ENCODE peak calls at places on chromosome 20, in six cellular contexts. I, P, N, S, K and B are unnamed samples. For H3K4me1 and H3K36me3, the result is how much of the 10 kb centered on the place peaks cover.

GRCh38 chr20:17281478-17281877 is 54.6 kb downstream of the PCSK2 start:
- DNase-seq in P (no peak), N (no peak), S (peak), I (peak), K (no peak), B (peak)

GRCh38 chr20:18588554-18589043 is 745 bp downstream of the DTD1 start:
- DNase-seq in I (no peak), P (no peak), S (no peak), K (no peak), N (no peak), B (no peak)

GRCh38 chr20:48350291-48350988 is 477.4 kb downstream of the PREX1 start:
- DNase-seq in N (no peak), S (no peak), I (no peak), P (no peak), K (no peak), B (peak)

GRCh38 chr20:46206025-46206424 is 87.9 kb downstream of the CD40 start:
- DNase-seq in I (peak), K (no peak), P (no peak), S (no peak), N (peak), B (no peak)

GRCh38 chr20:63873477-63873971 is 8.5 kb downstream of the TPD52L2 start:
- DNase-seq in K (peak), N (peak), S (peak), P (no peak), I (no peak), B (peak)

GRCh38 chr20:44861547-44862006 is 23.9 kb upstream of the YWHAB start:
- DNase-seq in K (no peak), N (peak), S (peak), I (no peak), P (no peak), B (no peak)

GRCh38 chr20:8721098-8721497 is 347.8 kb upstream of the PLCB4 start:
- DNase-seq in S (peak), I (peak), N (peak), K (no peak), P (no peak), B (peak)

GRCh38 chr20:60306516-60306915 is 348.3 kb downstream of the CDH26 start:
- DNase-seq in S (no peak), K (no peak), N (no peak), I (no peak), P (no peak), B (no peak)

GRCh38 chr20:63622096-63622495 is 4.8 kb downstream of the GMEB2 start:
- DNase-seq in P (no peak), S (no peak), N (no peak), K (no peak), I (no peak), B (no peak)

GRCh38 chr20:23625236-23625964 is 12.4 kb downstream of the CST3 start:
- DNase-seq in S (no peak), N (no peak), K (no peak), I (no peak), P (no peak), B (no peak)

GRCh38 chr20:16541226-16541625 is 32.0 kb downstream of the KIF16B start:
- DNase-seq in P (no peak), S (no peak), K (no peak), I (no peak), N (no peak), B (no peak)

GRCh38 chr20:31821427-31821826 is 2.3 kb downstream of the MYLK2 start:
- DNase-seq in P (no peak), N (no peak), I (no peak), K (no peak), S (no peak), B (no peak)

GRCh38 chr20:63896136-63896890 is 1.4 kb downstream of the DNAJC5 start:
- DNase-seq in P (no peak), I (peak), S (peak), N (peak), K (no peak), B (peak)

GRCh38 chr20:17721802-17722486 is 22.2 kb downstream of the BANF2 start:
- DNase-seq in S (no peak), P (no peak), I (peak), N (no peak), K (no peak), B (no peak)

GRCh38 chr20:63025534-63026331 is 19.0 kb upstream of the BHLHE23 start:
- DNase-seq in P (no peak), I (no peak), N (no peak), K (no peak), S (no peak), B (no peak)

GRCh38 chr20:19830351-19830750 is 72.3 kb downstream of the RIN2 start:
- DNase-seq in N (peak), P (no peak), I (peak), S (no peak), K (no peak), B (no peak)

GRCh38 chr20:25035924-25036323 is 22.0 kb downstream of the ACSS1 start:
- DNase-seq in P (no peak), I (no peak), N (no peak), K (no peak), S (no peak), B (peak)

GRCh38 chr20:48921883-48922867 is 664 bp downstream of the ARFGEF2 start:
- DNase-seq in P (no peak), N (peak), S (peak), I (peak), K (peak), B (no peak)

GRCh38 chr20:61350500-61351250 is 98.6 kb downstream of the CDH4 start:
- DNase-seq in I (no peak), K (no peak), P (no peak), S (no peak), N (no peak), B (no peak)

GRCh38 chr20:5095454-5095853 is 24.3 kb downstream of the PCNA start:
- DNase-seq in K (no peak), I (no peak), S (no peak), N (no peak), P (no peak), B (no peak)

GRCh38 chr20:19565721-19566120 is 192.3 kb upstream of the RIN2 start:
- DNase-seq in K (no peak), N (no peak), P (no peak), S (no peak), I (no peak), B (no peak)

GRCh38 chr20:5065489-5066383 is 54.0 kb downstream of the PCNA start:
- DNase-seq in I (no peak), S (peak), K (no peak), P (no peak), N (peak), B (no peak)

GRCh38 chr20:15544727-15545126 is 1028.5 kb downstream of the KIF16B start:
- DNase-seq in K (no peak), S (no peak), I (no peak), N (no peak), P (no peak), B (no peak)

GRCh38 chr20:2871555-2872303 is 1.6 kb upstream of the PTPRA start:
- DNase-seq in P (no peak), K (no peak), N (no peak), S (no peak), I (no peak), B (no peak)

GRCh38 chr20:32516985-32517873 is 67.9 kb downstream of the NOL4L start:
- DNase-seq in K (no peak), N (peak), S (no peak), I (no peak), P (no peak), B (no peak)

GRCh38 chr20:52209154-52209571 is 17.6 kb upstream of the ZFP64 start:
- DNase-seq in N (no peak), S (no peak), I (no peak), K (no peak), P (no peak), B (no peak)
- H3K4me3 ChIP-seq in N (no peak), S (no peak), I (no peak), K (no peak), P (no peak), B (no peak)

DNA sequence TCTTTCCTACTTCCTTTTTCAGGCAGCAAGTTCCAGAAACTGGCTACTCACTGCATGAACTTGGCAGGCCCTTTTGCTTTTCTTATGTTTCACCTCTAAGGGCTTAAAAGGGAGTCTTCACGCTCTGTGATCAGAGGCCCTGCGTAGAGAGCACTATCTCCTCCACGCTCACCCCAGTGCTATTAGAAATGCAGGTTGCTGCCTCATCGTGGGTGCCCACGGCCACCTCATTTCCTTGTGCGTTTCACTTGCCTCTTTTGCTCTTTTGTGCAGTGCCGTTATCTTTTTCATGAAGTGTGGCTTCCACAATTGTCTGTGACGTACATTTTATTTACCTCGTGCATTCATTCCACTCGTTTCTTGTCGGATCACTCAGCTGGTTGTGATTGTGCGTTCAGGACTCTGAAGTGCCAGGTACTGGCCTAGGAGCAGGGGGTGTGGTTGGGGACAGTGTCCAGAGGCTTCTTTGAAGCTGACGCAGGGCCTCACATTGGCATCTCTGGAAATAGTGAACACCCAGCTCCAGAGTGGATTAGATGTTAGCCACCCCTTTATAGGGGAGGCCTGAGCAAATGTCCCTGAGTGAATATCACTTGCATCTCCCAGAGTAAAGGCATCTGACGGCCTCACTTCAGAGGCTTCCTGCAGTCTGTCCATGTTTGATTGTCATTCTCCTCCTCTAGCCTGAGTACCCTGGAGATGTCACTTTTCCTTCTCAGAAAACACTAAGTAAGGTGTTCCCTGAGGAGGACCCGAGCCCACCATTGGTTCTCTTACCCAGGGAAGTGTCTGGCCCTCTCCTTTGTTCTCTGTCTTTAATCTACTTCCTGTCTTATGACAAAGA is 10.4 kb downstream of the STX16 start:
- DNase-seq in P (no peak), N (peak), K (peak), I (no peak), S (peak), B (peak)
- H3K4me1 ChIP-seq in P (half or more), N (under half), K (under half), I (under half), S (under half), B (half or more)

DNA sequence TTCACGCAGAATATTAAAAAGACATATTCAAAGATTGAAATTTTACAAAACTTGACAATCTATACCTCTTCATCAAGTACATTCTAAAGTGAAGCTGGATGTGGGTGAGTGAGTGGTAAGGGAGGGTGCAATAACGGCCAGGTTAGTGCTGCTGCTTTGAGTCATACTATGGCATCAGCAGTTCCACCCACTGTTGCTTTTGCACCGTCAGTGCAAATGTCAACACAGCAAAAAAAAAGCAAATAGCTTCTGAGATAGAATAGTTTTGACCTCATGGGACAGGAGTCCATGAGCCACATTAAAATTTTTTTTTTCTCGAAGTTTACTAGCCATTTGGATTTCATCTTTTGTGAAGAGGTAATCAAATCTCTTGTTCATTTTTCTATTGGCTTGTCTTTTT is 31.8 kb downstream of the PSMF1 start:
- DNase-seq in S (no peak), P (no peak), N (no peak), I (no peak), K (no peak), B (no peak)
- H3K36me3 ChIP-seq in S (under half), P (under half), N (under half), I (under half), K (under half), B (half or more)

GRCh38 chr20:36544134-36545018 is 3.1 kb downstream of the MYL9 start:
- DNase-seq in S (peak), K (no peak), N (peak), P (no peak), I (no peak), B (no peak)
- H3K4me3 ChIP-seq in S (no peak), K (no peak), N (no peak), P (no peak), I (no peak), B (no peak)

DNA sequence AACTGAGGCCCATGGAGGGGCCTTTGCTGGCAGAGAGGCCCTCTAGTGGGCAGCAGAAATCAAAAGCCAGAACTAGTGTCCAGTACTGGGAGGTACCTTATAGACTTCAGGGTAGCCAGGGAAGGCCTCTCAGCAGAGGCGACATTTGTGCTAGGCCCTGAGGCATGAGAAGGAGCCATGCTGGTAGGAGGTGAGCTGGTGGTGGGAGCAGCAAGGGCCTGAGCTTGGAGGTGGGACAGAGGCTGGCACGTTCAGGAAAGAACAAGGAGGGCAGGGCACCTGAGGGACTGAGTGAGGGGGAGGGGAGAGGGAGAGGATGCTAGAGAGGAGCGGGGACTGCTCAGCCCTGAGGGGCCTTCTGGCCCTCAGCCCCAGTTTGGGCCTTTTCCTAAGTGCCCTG is 36.6 kb downstream of the DLGAP4 start:
- DNase-seq in K (no peak), S (no peak), I (no peak), P (no peak), N (no peak), B (no peak)
- H3K4me1 ChIP-seq in K (under half), S (under half), I (under half), P (under half), N (under half), B (under half)